ENCODE peak calls at places on chromosomes 12 and 14, in six cellular contexts. A is activated CD4-positive, CD25-positive, alpha-beta regulatory T cell; D is GM04504; X is stomach; E is stimulated activated CD4-positive, alpha-beta T cell treated with anti-CD3 and anti-CD28 coated beads, Interleukin-4, amount 100 ng/mL, for 48 hours; L is left ventricle myocardium superior. T is an unnamed sample.

GRCh38 chr14:53195949-53196348 is 42.8 kb upstream of the DDHD1 start:
- DNase-seq in A (no peak), E (no peak), L (no peak), D (no peak), X (no peak), T (no peak)

GRCh38 chr14:21367582-21368144 is 16.2 kb downstream of the SUPT16H start:
- DNase-seq in E (no peak), D (no peak), X (no peak), A (no peak), L (no peak), T (no peak)

GRCh38 chr12:17301544-17301943 is 695.6 kb upstream of the LMO3 start:
- DNase-seq in L (no peak), D (no peak), A (no peak), X (no peak), E (no peak), T (no peak)

GRCh38 chr14:26709019-26709418 is 111.2 kb upstream of the NOVA1 start:
- DNase-seq in E (no peak), L (no peak), A (no peak), X (no peak), D (no peak), T (no peak)

GRCh38 chr14:102028733-102029132 is 58.1 kb downstream of the HSP90AA1 start:
- DNase-seq in E (no peak), X (no peak), A (no peak), L (no peak), D (peak; percentile 63), T (no peak)

GRCh38 chr12:48027183-48028002 is 23.1 kb upstream of the COL2A1 start:
- DNase-seq in X (no peak), A (no peak), L (no peak), D (no peak), E (no peak), T (no peak)

GRCh38 chr12:85448548-85449139 is 168.6 kb downstream of the ALX1 start:
- DNase-seq in A (no peak), D (no peak), X (no peak), L (no peak), E (no peak), T (peak; percentile 4)

GRCh38 chr12:50103767-50104321 is at the start of gene GPD1:
- DNase-seq in L (peak; percentile 85), D (no peak), X (peak; percentile 90), A (no peak), E (no peak), T (no peak)

GRCh38 chr14:61277232-61277631 is 3.9 kb downstream of the TMEM30B start:
- DNase-seq in A (no peak), D (no peak), L (no peak), X (no peak), E (no peak), T (no peak)

GRCh38 chr12:10721654-10722501 is 1.2 kb downstream of the YBX3 start:
- DNase-seq in L (peak; percentile 89), A (no peak), E (peak; percentile 44), X (peak; percentile 81), D (peak; percentile 92), T (no peak)

GRCh38 chr12:38053655-38054464 is 262.7 kb upstream of the ALG10B start:
- DNase-seq in E (no peak), L (no peak), D (no peak), X (peak; percentile 70), A (no peak), T (peak; percentile 32)

GRCh38 chr14:69648480-69649414 is 37.4 kb downstream of the SUSD6 start:
- DNase-seq in E (no peak), D (peak; percentile 35), X (no peak), L (no peak), A (no peak), T (peak; percentile 36)

T was measured in NCI-H1930.